ENCODE peak calls at places on chromosomes 3 and 15, in nine cellular contexts. N, P, H, I, A, U, O, Z and S are unnamed samples.

GRCh38 chr3:190094201-190094718 is 26.4 kb downstream of the P3H2 start:
- DNase-seq in N (no peak), P (peak; percentile 82), H (no peak), I (no peak), A (no peak), U (no peak), O (no peak), Z (no peak), S (peak; percentile 78)

GRCh38 chr15:59642351-59642750 is 15.0 kb downstream of the GTF2A2 start:
- DNase-seq in N (no peak), P (no peak), H (no peak), I (no peak), A (no peak), U (no peak), O (no peak), Z (no peak), S (no peak)

GRCh38 chr3:44060164-44060563 is 181.5 kb upstream of the TOPAZ1 start:
- DNase-seq in N (no peak), P (no peak), H (no peak), I (no peak), A (no peak), U (no peak), O (no peak), Z (no peak), S (no peak)

GRCh38 chr3:170724599-170724998 is 138.7 kb upstream of the SLC7A14 start:
- DNase-seq in N (no peak), P (peak; percentile 80), H (no peak), I (peak; percentile 71), A (no peak), U (no peak), O (no peak), Z (no peak), S (peak; percentile 76)

GRCh38 chr15:62880278-62880677 is 162.3 kb upstream of the TPM1 start:
- DNase-seq in N (no peak), P (no peak), H (no peak), I (no peak), A (no peak), U (no peak), O (no peak), Z (no peak), S (no peak)

GRCh38 chr15:37774961-37775360 is 159.5 kb upstream of the TMCO5A start:
- DNase-seq in N (no peak), P (no peak), H (no peak), I (no peak), A (no peak), U (no peak), O (no peak), Z (no peak), S (no peak)

GRCh38 chr3:161430307-161430706 is 59.0 kb upstream of the SPTSSB start:
- DNase-seq in N (no peak), P (peak; percentile 25), H (no peak), I (no peak), A (no peak), U (no peak), O (no peak), Z (no peak), S (no peak)

GRCh38 chr3:35640186-35640584 is 860 bp downstream of the ARPP21 start:
- DNase-seq in N (no peak), P (no peak), H (no peak), I (no peak), A (no peak), U (no peak), O (no peak), Z (no peak), S (no peak)

GRCh38 chr3:116338713-116339112 is 106.6 kb downstream of the LSAMP start:
- DNase-seq in N (no peak), P (no peak), H (no peak), I (no peak), A (no peak), U (no peak), O (no peak), Z (no peak), S (no peak)

GRCh38 chr15:75232826-75233503 is 25.2 kb upstream of the GOLGA6C start:
- DNase-seq in N (no peak), P (peak; percentile 71), H (no peak), I (peak; percentile 61), A (no peak), U (no peak), O (peak; percentile 4), Z (no peak), S (no peak)

GRCh38 chr3:109927161-109927560 is 589.8 kb upstream of the DPPA4 start:
- DNase-seq in N (peak; percentile 83), P (peak; percentile 85), H (peak; percentile 50), I (no peak), A (no peak), U (no peak), O (no peak), Z (no peak), S (no peak)

GRCh38 chr3:109930592-109930991 is 593.2 kb upstream of the DPPA4 start:
- DNase-seq in N (no peak), P (no peak), H (no peak), I (no peak), A (no peak), U (no peak), O (no peak), Z (no peak), S (no peak)

GRCh38 chr3:109926376-109926775 is 589.0 kb upstream of the DPPA4 start:
- DNase-seq in N (no peak), P (peak; percentile 18), H (no peak), I (no peak), A (no peak), U (no peak), O (no peak), Z (no peak), S (no peak)

GRCh38 chr3:109924196-109924595 is 586.9 kb upstream of the DPPA4 start:
- DNase-seq in N (no peak), P (no peak), H (no peak), I (no peak), A (no peak), U (no peak), O (no peak), Z (no peak), S (no peak)

GRCh38 chr3:109927726-109928125 is 590.4 kb upstream of the DPPA4 start:
- DNase-seq in N (no peak), P (peak; percentile 17), H (no peak), I (no peak), A (no peak), U (no peak), O (no peak), Z (no peak), S (no peak)
- TF ChIP-seq CTCF in N (no peak), P (no peak), H (no peak), I (no peak), A (no peak), U (no peak), O (no peak), Z (no peak), S (no peak)

DNA sequence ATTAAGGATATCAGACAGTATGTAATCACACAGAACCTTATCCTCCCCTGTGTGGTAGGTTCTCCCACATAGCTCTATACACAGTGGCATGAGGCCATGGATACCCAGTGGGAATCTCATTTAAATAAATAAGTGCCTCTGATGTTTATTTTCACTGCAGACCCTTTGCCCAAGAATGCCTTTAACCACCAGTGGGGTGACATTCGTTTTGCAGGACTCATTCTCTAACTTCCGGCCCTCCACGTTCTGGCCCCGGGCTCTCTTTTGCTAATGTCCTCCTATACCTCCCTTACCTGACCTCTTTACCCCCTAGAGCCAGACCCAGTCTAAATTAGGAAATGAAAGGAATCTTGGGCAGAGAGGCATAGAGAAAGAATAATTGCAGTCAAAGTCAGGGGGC is 8.3 kb downstream of the CCDC80 start:
- DNase-seq in N (no peak), P (no peak), H (no peak), I (no peak), A (no peak), U (no peak), O (no peak), Z (no peak), S (no peak)
- H3K4me3 ChIP-seq in N (peak overlapping the region; percentile 34), P (peak overlapping the region; percentile 50), H (no peak overlapping the region), I (no peak overlapping the region), A (no peak overlapping the region), U (no peak overlapping the region), O (no peak overlapping the region), Z (no peak overlapping the region), S (peak overlapping the region; percentile 7)

GRCh38 chr3:24242012-24242698 is 252.5 kb downstream of the THRB start:
- DNase-seq in N (no peak), P (peak; percentile 65), H (no peak), I (no peak), A (no peak), U (no peak), O (no peak), Z (peak; percentile 35), S (no peak)

GRCh38 chr3:24237971-24238767 is 256.5 kb downstream of the THRB start:
- DNase-seq in N (peak; percentile 76), P (peak; percentile 29), H (peak; percentile 80), I (no peak), A (no peak), U (peak; percentile 28), O (peak; percentile 26), Z (peak; percentile 43), S (no peak)

GRCh38 chr3:24245056-24245455 is 249.6 kb downstream of the THRB start:
- DNase-seq in N (no peak), P (no peak), H (no peak), I (no peak), A (no peak), U (no peak), O (no peak), Z (no peak), S (no peak)

GRCh38 chr3:24244491-24244890 is 250.2 kb downstream of the THRB start:
- DNase-seq in N (no peak), P (no peak), H (no peak), I (no peak), A (no peak), U (no peak), O (no peak), Z (no peak), S (no peak)

GRCh38 chr3:24240306-24240705 is 254.3 kb downstream of the THRB start:
- DNase-seq in N (no peak), P (no peak), H (no peak), I (no peak), A (no peak), U (no peak), O (no peak), Z (no peak), S (no peak)
- H3K27ac ChIP-seq in N (no peak overlapping the region), P (no peak overlapping the region), H (no peak overlapping the region), I (peak overlapping the region; percentile 66), A (no peak overlapping the region), U (no peak overlapping the region), O (no peak overlapping the region), Z (no peak overlapping the region), S (no peak overlapping the region)

GRCh38 chr3:103796068-103796467 is 1361.3 kb downstream of the ZPLD1 start:
- DNase-seq in N (no peak), P (no peak), H (no peak), I (no peak), A (no peak), U (no peak), O (no peak), Z (no peak), S (no peak)

GRCh38 chr3:103791786-103792515 is 1357.1 kb downstream of the ZPLD1 start:
- DNase-seq in N (no peak), P (no peak), H (no peak), I (no peak), A (no peak), U (no peak), O (no peak), Z (no peak), S (no peak)

DNA sequence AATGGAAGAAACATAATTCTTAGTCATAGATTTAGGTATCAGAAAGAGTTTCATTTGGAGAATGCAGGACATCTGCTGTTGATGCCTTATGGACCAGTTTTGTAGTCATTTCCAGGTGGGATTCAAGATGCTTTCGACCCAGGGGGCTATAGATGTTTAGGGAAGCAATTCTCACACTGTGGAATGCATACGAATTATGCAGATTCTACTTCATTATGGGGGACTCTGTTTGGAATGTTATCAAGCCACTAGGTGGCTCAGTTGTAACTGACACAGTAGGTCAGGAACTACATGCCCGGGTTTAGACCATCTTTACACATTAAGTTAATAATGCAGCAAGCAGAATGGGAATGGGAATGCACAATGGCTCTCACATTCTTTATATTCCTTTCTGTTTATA is 1359.8 kb downstream of the ZPLD1 start:
- DNase-seq in N (no peak), P (no peak), H (peak; percentile 6), I (no peak), A (no peak), U (no peak), O (no peak), Z (no peak), S (no peak)
- TF ChIP-seq CTCF in N (no peak), P (no peak), H (peak; percentile 41), I (no peak), A (no peak), U (no peak), O (no peak), Z (no peak), S (no peak)